ENCODE peak calls at places on chromosomes 2 and 18, in nine cellular contexts. P, G, Y, S, A, J, R, X and D are unnamed samples.

GRCh38 chr18:24605454-24605853 is 145.0 kb downstream of the HRH4 start:
- DNase-seq in P (no peak), G (no peak), Y (no peak), S (no peak), A (no peak), J (no peak), R (no peak), X (no peak), D (no peak)

GRCh38 chr2:28454016-28454930 is 41.6 kb upstream of the PLB1 start:
- DNase-seq in P (no peak), G (no peak), Y (no peak), S (no peak), A (no peak), J (no peak), R (no peak), X (no peak), D (no peak)

GRCh38 chr2:109401370-109401769 is 212.4 kb downstream of the SEPTIN10 start:
- DNase-seq in P (no peak), G (no peak), Y (no peak), S (no peak), A (no peak), J (no peak), R (no peak), X (no peak), D (no peak)

GRCh38 chr2:102581911-102582310 is 37.4 kb upstream of the SLC9A2 start:
- DNase-seq in P (no peak), G (no peak), Y (peak; percentile 15), S (no peak), A (no peak), J (no peak), R (no peak), X (no peak), D (no peak)

GRCh38 chr2:64887565-64887964 is 101.6 kb upstream of the SLC1A4 start:
- DNase-seq in P (no peak), G (no peak), Y (no peak), S (no peak), A (no peak), J (no peak), R (no peak), X (no peak), D (no peak)

GRCh38 chr2:241514986-241515737 is 6.8 kb upstream of the STK25 start:
- DNase-seq in P (no peak), G (no peak), Y (no peak), S (no peak), A (no peak), J (no peak), R (no peak), X (no peak), D (no peak)

GRCh38 chr2:241066893-241067341 is 35.2 kb downstream of the MTERF4 start:
- DNase-seq in P (no peak), G (no peak), Y (no peak), S (no peak), A (no peak), J (no peak), R (no peak), X (no peak), D (no peak)

GRCh38 chr2:55013936-55014335 is 36.3 kb downstream of the RTN4 start:
- DNase-seq in P (no peak), G (no peak), Y (no peak), S (no peak), A (no peak), J (no peak), R (no peak), X (no peak), D (no peak)

GRCh38 chr2:41932241-41933034 is 115.4 kb upstream of the PKDCC start:
- DNase-seq in P (no peak), G (no peak), Y (no peak), S (no peak), A (no peak), J (no peak), R (no peak), X (no peak), D (no peak)

GRCh38 chr18:55338955-55339662 is 248.9 kb downstream of the TCF4 start:
- DNase-seq in P (no peak), G (no peak), Y (peak; percentile 71), S (no peak), A (no peak), J (no peak), R (no peak), X (no peak), D (no peak)

GRCh38 chr2:191935247-191935646 is 88.4 kb upstream of the CAVIN2 start:
- DNase-seq in P (no peak), G (no peak), Y (no peak), S (peak; percentile 46), A (no peak), J (no peak), R (no peak), X (no peak), D (no peak)

GRCh38 chr2:46804794-46805193 is 110.8 kb downstream of the MCFD2 start:
- DNase-seq in P (no peak), G (no peak), Y (no peak), S (no peak), A (no peak), J (no peak), R (no peak), X (no peak), D (no peak)

GRCh38 chr2:238635637-238636036 is 208.9 kb downstream of the ASB1 start:
- DNase-seq in P (no peak), G (no peak), Y (no peak), S (no peak), A (no peak), J (no peak), R (no peak), X (no peak), D (no peak)

GRCh38 chr2:20994130-20994529 is 49.7 kb downstream of the APOB start:
- DNase-seq in P (no peak), G (no peak), Y (no peak), S (no peak), A (no peak), J (no peak), R (no peak), X (no peak), D (no peak)

GRCh38 chr2:144453039-144453336 is 66.9 kb downstream of the ZEB2 start:
- DNase-seq in P (no peak), G (no peak), Y (no peak), S (no peak), A (no peak), J (no peak), R (no peak), X (no peak), D (no peak)

GRCh38 chr2:172457606-172458005 is 30.2 kb downstream of the ITGA6 start:
- DNase-seq in P (no peak), G (no peak), Y (no peak), S (no peak), A (no peak), J (no peak), R (no peak), X (no peak), D (no peak)

GRCh38 chr2:233208382-233209116 is 42.9 kb upstream of the ATG16L1 start:
- DNase-seq in P (no peak), G (peak; percentile 62), Y (no peak), S (no peak), A (peak; percentile 49), J (peak; percentile 49), R (peak; percentile 33), X (no peak), D (no peak)

GRCh38 chr18:57898506-57899124 is 95.5 kb upstream of the ATP8B1 start:
- DNase-seq in P (no peak), G (no peak), Y (no peak), S (no peak), A (no peak), J (peak; percentile 73), R (no peak), X (no peak), D (no peak)

GRCh38 chr2:240277073-240277806 is 136.8 kb upstream of the OTOS start:
- DNase-seq in P (no peak), G (no peak), Y (no peak), S (no peak), A (no peak), J (peak; percentile 89), R (no peak), X (no peak), D (no peak)

GRCh38 chr2:199814084-199814844 is 36.7 kb downstream of the FTCDNL1 start:
- DNase-seq in P (no peak), G (no peak), Y (no peak), S (no peak), A (no peak), J (no peak), R (no peak), X (no peak), D (no peak)

GRCh38 chr2:100285691-100286090 is 36.6 kb downstream of the LONRF2 start:
- DNase-seq in P (no peak), G (peak; percentile 65), Y (no peak), S (no peak), A (no peak), J (peak; percentile 6), R (no peak), X (no peak), D (no peak)

GRCh38 chr2:224472827-224473226 is 70.9 kb upstream of the FAM124B start:
- DNase-seq in P (no peak), G (no peak), Y (no peak), S (no peak), A (no peak), J (no peak), R (no peak), X (no peak), D (no peak)

GRCh38 chr2:95389256-95390119 is 13.0 kb upstream of the FAHD2A start:
- DNase-seq in P (no peak), G (peak; percentile 71), Y (peak; percentile 17), S (peak; percentile 71), A (peak; percentile 51), J (peak; percentile 73), R (peak; percentile 57), X (no peak), D (peak; percentile 41)

GRCh38 chr18:56321470-56321869 is 316.9 kb downstream of the TXNL1 start:
- DNase-seq in P (no peak), G (no peak), Y (peak; percentile 40), S (no peak), A (no peak), J (no peak), R (no peak), X (no peak), D (peak; percentile 11)

GRCh38 chr2:68900496-68901198 is 29.4 kb upstream of the BMP10 start:
- DNase-seq in P (no peak), G (no peak), Y (no peak), S (no peak), A (no peak), J (no peak), R (no peak), X (no peak), D (no peak)

GRCh38 chr2:219482674-219483405 is 15.9 kb upstream of the GMPPA start:
- DNase-seq in P (no peak), G (no peak), Y (no peak), S (no peak), A (no peak), J (no peak), R (no peak), X (no peak), D (no peak)

GRCh38 chr2:41870948-41871522 is 176.8 kb upstream of the PKDCC start:
- DNase-seq in P (no peak), G (no peak), Y (no peak), S (no peak), A (no peak), J (no peak), R (no peak), X (no peak), D (no peak)

GRCh38 chr18:44935455-44935854 is 254.8 kb downstream of the SETBP1 start:
- DNase-seq in P (no peak), G (no peak), Y (no peak), S (no peak), A (no peak), J (no peak), R (no peak), X (no peak), D (no peak)

GRCh38 chr18:702957-703659 is 9.3 kb downstream of the ENOSF1 start:
- DNase-seq in P (no peak), G (no peak), Y (no peak), S (no peak), A (no peak), J (peak; percentile 84), R (no peak), X (no peak), D (no peak)